ENCODE peak calls at places on chromosomes 1 and 21, in ten cellular contexts. G, H, J, M, U, I, L, D, X and Y are unnamed samples. For H3K27me3, the result is how much of the 10 kb centered on the place peaks cover.

GRCh38 chr1:228752604-228753132 is 17.4 kb downstream of the RHOU start:
- DNase-seq in G (no peak), H (no peak), J (no peak), M (no peak), U (no peak), I (no peak), L (no peak), D (no peak), X (no peak), Y (no peak)

GRCh38 chr1:222114536-222115156 is 372.8 kb upstream of the DUSP10 start:
- DNase-seq in G (no peak), H (no peak), J (no peak), M (no peak), U (no peak), I (no peak), L (no peak), D (no peak), X (no peak), Y (no peak)

GRCh38 chr21:16509466-16509865 is 779.7 kb downstream of the USP25 start:
- DNase-seq in G (no peak), H (no peak), J (no peak), M (peak), U (peak), I (no peak), L (no peak), D (no peak), X (no peak), Y (no peak)

GRCh38 chr1:47409311-47410085 is 6.6 kb upstream of the FOXE3 start:
- DNase-seq in G (no peak), H (no peak), J (no peak), M (peak), U (peak), I (peak), L (peak), D (no peak), X (no peak), Y (no peak)

GRCh38 chr1:40107290-40107959 is 10.4 kb upstream of the PPT1 start:
- DNase-seq in G (no peak), H (no peak), J (no peak), M (no peak), U (no peak), I (no peak), L (no peak), D (no peak), X (no peak), Y (no peak)

GRCh38 chr1:64061430-64062104 is 141.9 kb upstream of the UBE2U start:
- DNase-seq in G (no peak), H (no peak), J (no peak), M (no peak), U (no peak), I (no peak), L (no peak), D (no peak), X (no peak), Y (no peak)

GRCh38 chr1:203669739-203670138 is 43.1 kb downstream of the ATP2B4 start:
- DNase-seq in G (no peak), H (no peak), J (no peak), M (peak), U (peak), I (peak), L (no peak), D (no peak), X (no peak), Y (no peak)

GRCh38 chr21:45041984-45042663 is 32.3 kb upstream of the ADARB1 start:
- DNase-seq in G (no peak), H (no peak), J (no peak), M (no peak), U (peak), I (no peak), L (no peak), D (no peak), X (no peak), Y (no peak)

GRCh38 chr1:63321061-63321787 is 1.1 kb upstream of the FOXD3 start:
- DNase-seq in G (peak), H (no peak), J (no peak), M (no peak), U (peak), I (no peak), L (no peak), D (no peak), X (no peak), Y (no peak)

GRCh38 chr1:44881011-44881632 is 38.1 kb upstream of the PTCH2 start:
- DNase-seq in G (no peak), H (no peak), J (no peak), M (peak), U (peak), I (peak), L (peak), D (no peak), X (peak), Y (no peak)

GRCh38 chr1:48462716-48463285 is 9.2 kb downstream of the SPATA6 start:
- DNase-seq in G (no peak), H (no peak), J (no peak), M (no peak), U (no peak), I (no peak), L (no peak), D (no peak), X (no peak), Y (no peak)

GRCh38 chr1:5659606-5660005 is 332.6 kb downstream of the NPHP4 start:
- DNase-seq in G (no peak), H (no peak), J (no peak), M (no peak), U (no peak), I (no peak), L (no peak), D (no peak), X (no peak), Y (no peak)

GRCh38 chr21:37292946-37293345 is 25.8 kb upstream of the VPS26C start:
- DNase-seq in G (no peak), H (peak), J (no peak), M (peak), U (peak), I (peak), L (no peak), D (no peak), X (no peak), Y (no peak)

GRCh38 chr1:17912491-17912890 is 157.4 kb downstream of the ACTL8 start:
- DNase-seq in G (no peak), H (no peak), J (no peak), M (no peak), U (no peak), I (no peak), L (no peak), D (no peak), X (no peak), Y (no peak)

GRCh38 chr21:45997495-45998275 is 16.1 kb downstream of the COL6A1 start:
- DNase-seq in G (no peak), H (peak), J (no peak), M (no peak), U (no peak), I (no peak), L (no peak), D (no peak), X (no peak), Y (no peak)

GRCh38 chr1:111191496-111191895 is 8.9 kb downstream of the DENND2D start:
- DNase-seq in G (no peak), H (no peak), J (no peak), M (peak), U (peak), I (peak), L (peak), D (no peak), X (no peak), Y (no peak)

GRCh38 chr1:47436979-47437517 is 796 bp upstream of the FOXD2 start:
- DNase-seq in G (no peak), H (no peak), J (no peak), M (peak), U (peak), I (peak), L (no peak), D (no peak), X (no peak), Y (no peak)

GRCh38 chr1:32946413-32946812 is 18.2 kb downstream of the RNF19B start:
- DNase-seq in G (no peak), H (no peak), J (no peak), M (no peak), U (no peak), I (no peak), L (no peak), D (no peak), X (no peak), Y (no peak)

GRCh38 chr1:168085401-168085872 is 51.3 kb downstream of the GPR161 start:
- DNase-seq in G (no peak), H (peak), J (no peak), M (no peak), U (peak), I (no peak), L (no peak), D (no peak), X (no peak), Y (no peak)

GRCh38 chr1:115246526-115246925 is 91.5 kb downstream of the NGF start:
- DNase-seq in G (no peak), H (no peak), J (no peak), M (peak), U (no peak), I (no peak), L (no peak), D (no peak), X (no peak), Y (no peak)

GRCh38 chr1:62315387-62315786 is 3.8 kb downstream of the KANK4 start:
- DNase-seq in G (no peak), H (no peak), J (no peak), M (no peak), U (no peak), I (no peak), L (no peak), D (no peak), X (no peak), Y (no peak)
- H3K27me3 ChIP-seq in G (under half), H (under half), J (under half), M (under half), U (under half), I (under half), L (under half), D (under half), X (under half), Y (under half)

DNA sequence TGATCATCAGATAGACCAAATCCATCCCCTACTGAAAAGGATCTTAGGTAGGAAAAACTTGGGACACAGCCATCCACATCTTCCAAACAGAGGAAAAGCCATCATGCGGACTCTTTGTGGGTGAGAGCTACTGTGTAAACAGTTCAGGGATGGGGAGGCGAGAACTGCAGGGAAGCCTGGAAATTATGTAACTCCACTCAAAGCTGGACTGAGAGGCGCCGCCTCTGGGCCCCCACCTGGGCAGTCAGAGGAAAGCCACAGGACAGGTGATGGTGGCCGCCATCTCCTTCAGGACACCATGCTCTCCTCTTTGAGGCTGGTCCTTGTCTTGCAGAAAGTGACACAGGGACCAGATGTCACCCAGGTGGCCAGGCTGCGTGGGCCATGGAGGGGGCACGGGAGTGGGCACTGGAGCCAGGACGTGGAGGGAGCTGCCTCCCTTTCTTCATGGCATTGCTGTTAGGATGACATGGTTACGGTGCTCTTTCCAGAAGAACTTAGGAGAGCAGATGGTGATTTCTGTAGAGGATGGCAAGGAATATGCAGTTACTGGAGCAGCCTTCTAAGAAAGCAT is 32.1 kb upstream of the TDRD10 start:
- DNase-seq in G (no peak), H (no peak), J (no peak), M (no peak), U (no peak), I (no peak), L (no peak), D (no peak), X (no peak), Y (no peak)
- TF ChIP-seq CTCF in G (no peak), H (no peak), J (no peak), M (no peak), U (no peak), I (no peak), L (no peak), D (no peak), X (no peak), Y (no peak)

DNA sequence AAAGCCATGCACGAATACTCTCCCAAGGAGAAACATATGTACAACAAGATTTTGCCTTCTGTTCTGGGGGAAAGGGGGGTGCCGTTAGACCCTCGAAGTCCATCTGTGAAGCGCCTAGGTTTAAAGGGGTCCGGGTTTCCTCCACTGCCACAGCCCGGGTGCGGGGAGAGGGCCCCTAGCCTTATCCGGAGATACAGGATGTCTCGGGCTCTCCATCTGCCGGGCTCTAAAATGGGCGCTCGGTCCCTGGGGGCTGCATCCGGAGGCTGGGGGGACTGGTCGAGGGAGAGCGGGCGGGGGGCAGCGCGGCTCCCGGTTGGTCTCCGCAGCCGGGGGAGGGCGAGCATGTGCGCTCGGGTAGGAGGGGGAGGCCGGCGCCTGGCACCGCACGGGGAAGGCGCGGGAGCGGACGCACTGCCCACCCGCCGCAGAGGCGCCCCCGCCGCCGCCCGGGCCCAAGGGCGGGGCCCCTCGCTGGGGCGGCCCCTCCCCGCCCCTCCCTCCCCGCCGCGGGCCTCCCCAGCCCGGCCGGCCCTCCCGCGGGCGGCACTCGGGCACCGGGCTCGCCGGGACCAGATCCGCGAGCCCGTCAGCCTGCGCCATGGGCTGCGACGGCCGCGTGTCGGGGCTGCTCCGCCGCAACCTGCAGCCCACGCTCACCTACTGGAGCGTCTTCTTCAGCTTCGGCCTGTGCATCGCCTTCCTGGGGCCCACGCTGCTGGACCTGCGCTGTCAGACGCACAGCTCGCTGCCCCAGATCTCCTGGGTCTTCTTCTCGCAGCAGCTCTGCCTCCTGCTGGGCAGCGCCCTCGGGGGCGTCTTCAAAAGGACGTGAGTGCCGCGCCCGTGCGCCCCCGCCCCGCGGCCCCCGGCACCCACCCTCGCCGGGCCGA is 63.1 kb downstream of the ELK4 start:
- DNase-seq in G (no peak), H (no peak), J (no peak), M (no peak), U (no peak), I (no peak), L (no peak), D (no peak), X (no peak), Y (no peak)
- H3K27me3 ChIP-seq in G (half or more), H (under half), J (half or more), M (half or more), U (under half), I (half or more), L (half or more), D (under half), X (under half), Y (under half)

DNA sequence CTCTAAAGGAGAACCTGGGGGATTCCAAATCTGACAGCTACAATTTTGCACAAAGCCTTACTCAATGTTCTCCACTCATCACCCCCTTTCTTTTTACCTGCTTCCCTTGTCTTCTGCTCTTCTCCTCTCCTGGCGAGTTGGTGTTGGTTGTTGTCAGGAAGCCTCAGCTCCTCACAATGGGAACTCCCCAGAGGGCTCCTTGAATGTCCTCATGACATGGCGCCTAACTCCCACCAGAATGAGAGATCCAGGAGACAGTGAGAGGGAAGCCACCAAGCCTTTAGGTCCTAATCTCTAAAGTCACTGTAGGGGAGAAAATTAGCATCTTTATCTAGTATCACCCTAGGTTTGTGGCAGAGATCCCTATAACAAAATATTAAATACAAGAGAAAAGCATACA is 87.8 kb downstream of the SLC16A1 start:
- DNase-seq in G (no peak), H (no peak), J (no peak), M (no peak), U (no peak), I (no peak), L (no peak), D (no peak), X (no peak), Y (no peak)
- TF ChIP-seq CTCF in G (no peak), H (no peak), J (no peak), M (no peak), U (no peak), I (no peak), L (no peak), D (no peak), X (no peak), Y (no peak)

DNA sequence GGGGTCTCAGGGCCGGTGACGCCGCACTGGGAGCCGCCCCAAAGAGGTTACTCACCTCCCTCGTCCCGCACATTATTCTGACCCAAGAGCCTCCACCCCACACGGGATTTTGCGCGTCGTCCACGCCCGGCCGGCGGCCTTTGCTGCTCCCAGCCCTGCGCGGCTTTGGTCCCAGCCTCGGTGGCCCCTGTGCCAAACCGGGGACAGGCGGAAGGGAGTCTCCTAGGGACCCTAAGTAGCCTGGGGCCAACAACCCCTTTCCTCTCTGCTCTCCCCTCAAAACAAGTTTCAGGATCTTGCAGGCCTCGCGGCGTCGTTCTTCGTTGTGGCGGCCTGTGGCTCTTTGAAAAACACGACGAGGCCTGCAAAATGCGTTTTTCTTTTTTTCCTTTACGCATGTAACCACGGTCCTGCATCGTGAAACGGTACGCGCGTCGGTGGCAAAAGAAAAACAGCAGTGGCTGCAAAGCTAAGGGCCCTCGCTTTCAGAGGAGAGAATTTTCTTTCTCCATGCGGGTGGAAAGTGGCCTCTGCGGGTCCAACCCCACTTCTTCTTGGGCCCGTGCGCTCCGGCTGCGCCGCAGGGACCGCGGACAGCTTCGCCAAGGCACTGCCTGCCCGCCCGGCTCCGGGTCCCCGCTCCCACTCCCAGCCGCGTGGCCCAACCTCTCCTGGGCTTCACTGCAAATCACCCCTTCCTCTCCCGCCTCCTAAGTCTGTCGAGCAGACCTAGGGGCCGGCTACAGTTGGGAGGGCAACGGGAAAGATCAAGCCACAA is 816 bp upstream of the RUNX3 start:
- DNase-seq in G (no peak), H (no peak), J (peak), M (no peak), U (peak), I (no peak), L (no peak), D (no peak), X (no peak), Y (no peak)
- H3K27me3 ChIP-seq in G (under half), H (under half), J (under half), M (half or more), U (half or more), I (under half), L (half or more), D (under half), X (half or more), Y (under half)

GRCh38 chr1:20962576-20963258 is 175.6 kb upstream of the HP1BP3 start:
- DNase-seq in G (no peak), H (no peak), J (no peak), M (no peak), U (no peak), I (no peak), L (no peak), D (no peak), X (no peak), Y (no peak)

DNA sequence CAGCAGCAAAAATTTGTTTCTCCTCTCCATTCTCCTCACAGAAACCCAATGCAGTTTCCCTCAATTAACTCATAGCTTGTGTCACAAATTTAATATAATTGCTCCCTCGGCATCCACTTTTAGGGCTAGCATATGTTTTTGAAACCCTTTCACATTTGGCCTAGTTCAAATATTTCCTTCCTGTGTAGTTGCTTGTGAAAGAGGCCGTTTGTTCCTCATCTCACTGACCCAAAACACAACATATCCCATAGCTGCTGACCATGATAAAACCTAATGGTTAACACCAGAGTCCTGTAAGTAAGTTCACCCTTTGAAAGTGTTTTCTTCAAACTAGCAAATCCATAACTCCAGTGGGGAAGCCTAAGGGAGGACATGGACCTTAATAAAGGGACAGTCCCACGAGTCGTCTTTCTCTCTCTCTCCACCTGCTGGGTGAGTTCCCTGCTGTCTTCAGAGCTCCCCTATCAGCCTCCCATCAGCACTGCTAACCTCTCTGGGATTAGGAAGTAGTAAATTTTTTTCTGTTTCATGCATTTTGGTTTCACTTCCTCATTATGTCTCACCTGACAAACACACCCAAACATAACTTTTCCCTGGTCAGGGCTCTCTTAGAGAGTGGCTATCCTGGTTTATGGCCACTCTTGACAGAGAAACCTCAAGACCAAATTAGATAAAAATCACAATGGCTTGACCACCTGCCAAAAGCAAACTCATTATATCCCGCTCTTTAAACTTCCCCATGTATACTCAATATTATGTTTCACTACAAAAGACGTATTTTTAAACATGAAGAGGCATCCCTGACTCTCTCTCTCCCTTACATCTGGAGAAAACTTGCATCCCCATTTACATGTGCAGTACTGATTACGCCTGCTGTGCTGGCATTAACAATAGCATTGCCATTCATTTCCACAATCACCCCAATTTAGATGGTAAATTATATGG is 177.7 kb upstream of the HP1BP3 start:
- DNase-seq in G (no peak), H (no peak), J (peak), M (no peak), U (no peak), I (no peak), L (no peak), D (peak), X (no peak), Y (no peak)
- TF ChIP-seq CTCF in G (no peak), H (no peak), J (peak), M (no peak), U (no peak), I (no peak), L (no peak), D (peak), X (no peak), Y (no peak)

DNA sequence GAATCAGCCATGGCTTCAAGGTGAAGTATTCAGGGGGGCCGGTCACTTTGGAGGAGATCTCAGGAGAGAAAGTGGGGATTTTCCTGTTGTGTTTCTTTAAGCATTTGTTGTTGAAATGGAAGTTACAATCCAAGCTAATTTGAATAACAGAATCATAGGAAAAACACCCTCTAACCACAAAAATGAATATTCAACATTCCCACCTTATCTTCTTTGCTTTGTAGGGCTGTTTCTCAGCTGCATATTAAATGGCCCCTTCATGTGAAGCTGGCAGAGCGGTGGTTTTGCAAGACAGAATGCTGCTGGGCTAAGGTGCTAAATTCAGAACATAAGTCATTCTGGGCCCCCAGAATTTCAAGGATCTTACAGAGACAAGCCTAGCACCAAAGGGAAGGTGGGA is 279.0 kb downstream of the RRAGC start:
- DNase-seq in G (no peak), H (no peak), J (no peak), M (no peak), U (no peak), I (no peak), L (no peak), D (no peak), X (no peak), Y (no peak)
- H3K27me3 ChIP-seq in G (under half), H (under half), J (under half), M (under half), U (under half), I (under half), L (under half), D (under half), X (under half), Y (under half)